ENCODE peak calls at places on chromosomes 3 and 15, in four cellular contexts. J is RCC 7860, E is GM12891, C is cardiac septum. P is an unnamed sample.

GRCh38 chr15:70023769-70024491 is 73.8 kb downstream of the TLE3 start:
- DNase-seq in C (peak; percentile 74), E (no peak), J (no peak), P (peak; percentile 92)

GRCh38 chr3:171878441-171879225 is 35.5 kb downstream of the TMEM212 start:
- DNase-seq in J (no peak), E (no peak), C (no peak), P (no peak)

GRCh38 chr3:107409365-107409764 is 32.1 kb downstream of the CCDC54 start:
- DNase-seq in E (no peak), J (no peak), C (no peak), P (no peak)

GRCh38 chr3:12903881-12904280 is 62.5 kb upstream of the RPL32 start:
- DNase-seq in E (no peak), J (no peak), C (no peak), P (no peak)

GRCh38 chr3:108153451-108153981 is 62.7 kb upstream of the CD47 start:
- DNase-seq in J (peak; percentile 55), E (no peak), C (no peak), P (peak; percentile 83)

GRCh38 chr3:45861043-45861846 is 19.3 kb upstream of the LZTFL1 start:
- DNase-seq in J (no peak), E (no peak), C (no peak), P (no peak)

GRCh38 chr3:69082805-69083204 is 1.9 kb upstream of the ARL6IP5 start:
- DNase-seq in C (no peak), E (no peak), J (peak; percentile 72), P (peak; percentile 84)

GRCh38 chr3:187966141-187966540 is 187.8 kb upstream of the LPP start:
- DNase-seq in J (no peak), E (no peak), C (no peak), P (no peak)

GRCh38 chr3:171116365-171116764 is 89.8 kb upstream of the SLC2A2 start:
- DNase-seq in C (no peak), E (no peak), J (no peak), P (peak; percentile 74)

GRCh38 chr3:168624195-168624594 is 528.5 kb upstream of the GOLIM4 start:
- DNase-seq in E (no peak), C (no peak), J (no peak), P (no peak)

GRCh38 chr15:64877435-64877834 is 34.3 kb upstream of the ANKDD1A start:
- DNase-seq in E (no peak), C (peak; percentile 94), J (no peak), P (peak; percentile 58)

GRCh38 chr15:22952826-22953579 is 27.2 kb downstream of the CYFIP1 start:
- DNase-seq in J (no peak), C (peak; percentile 60), E (no peak), P (no peak)